ENCODE peak calls at places on chromosomes 7 and 10, in ten cellular contexts. J, F, C, Y, S, Q, X, P, M and I are unnamed samples.

GRCh38 chr10:26593896-26594295 is 103.6 kb upstream of the PDSS1 start:
- DNase-seq in F (no peak), Q (no peak), J (peak), C (no peak), X (no peak), P (no peak), S (no peak), Y (no peak), M (no peak), I (no peak)

GRCh38 chr10:112383325-112383724 is 9.4 kb downstream of the ACSL5 start:
- DNase-seq in Q (peak), J (no peak), S (no peak), X (peak), M (no peak), F (peak), P (peak), C (peak), Y (no peak), I (peak)

GRCh38 chr10:68560201-68560915 is at the start of gene TET1:
- DNase-seq in C (peak), S (peak), J (peak), X (peak), Y (peak), P (peak), M (no peak), Q (peak), F (peak), I (no peak)

GRCh38 chr10:69650589-69651261 is 20.7 kb downstream of the FAM241B start:
- DNase-seq in J (no peak), X (no peak), M (no peak), C (no peak), Q (no peak), P (no peak), Y (no peak), S (no peak), F (no peak), I (no peak)

GRCh38 chr7:104264281-104264680 is 56.5 kb upstream of the ORC5 start:
- DNase-seq in F (peak), X (peak), S (no peak), Y (no peak), P (no peak), M (no peak), J (no peak), C (peak), Q (no peak), I (no peak)

GRCh38 chr10:123642697-123643096 is 23.5 kb upstream of the GPR26 start:
- DNase-seq in X (no peak), C (no peak), F (no peak), P (no peak), S (no peak), Y (no peak), Q (no peak), J (no peak), M (no peak), I (no peak)

GRCh38 chr10:122462533-122463465 is 1.4 kb downstream of the HTRA1 start:
- DNase-seq in S (peak), X (peak), C (peak), Y (no peak), P (peak), F (peak), M (no peak), Q (peak), J (no peak), I (no peak)

GRCh38 chr10:18079665-18080295 is 60.4 kb upstream of the CACNB2 start:
- DNase-seq in P (peak), Q (no peak), X (peak), J (no peak), Y (no peak), S (no peak), C (no peak), M (no peak), F (peak), I (no peak)

GRCh38 chr10:64458341-64458740 is 937.1 kb downstream of the REEP3 start:
- DNase-seq in X (no peak), Q (no peak), Y (no peak), F (no peak), C (no peak), P (no peak), S (no peak), M (no peak), J (no peak), I (no peak)

GRCh38 chr10:4982764-4983226 is 19.6 kb downstream of the AKR1C1 start:
- DNase-seq in P (no peak), M (peak), Q (no peak), S (no peak), C (peak), F (peak), X (peak), J (no peak), Y (no peak), I (no peak)

GRCh38 chr7:155069992-155070827 is at the start of gene HTR5A:
- DNase-seq in Q (peak), P (peak), M (no peak), F (peak), S (peak), J (peak), Y (peak), X (peak), C (peak), I (peak)

GRCh38 chr7:45123913-45124312 is 12.4 kb upstream of the TBRG4 start:
- DNase-seq in F (no peak), X (no peak), J (peak), P (no peak), C (no peak), S (no peak), M (no peak), Y (no peak), Q (no peak), I (no peak)

GRCh38 chr10:124592736-124593430 is 131.3 kb downstream of the LHPP start:
- DNase-seq in F (no peak), P (no peak), Q (no peak), S (no peak), X (no peak), M (no peak), J (no peak), Y (no peak), C (no peak), I (peak)

GRCh38 chr10:22622242-22622806 is 92.1 kb downstream of the PIP4K2A start:
- DNase-seq in M (no peak), S (no peak), C (no peak), Y (no peak), Q (no peak), P (no peak), X (no peak), J (no peak), F (no peak), I (no peak)
- TF ChIP-seq CTCF in M (no peak), S (no peak), C (no peak), Y (no peak), Q (no peak), P (no peak), X (no peak), J (no peak), F (no peak), I (no peak)

DNA sequence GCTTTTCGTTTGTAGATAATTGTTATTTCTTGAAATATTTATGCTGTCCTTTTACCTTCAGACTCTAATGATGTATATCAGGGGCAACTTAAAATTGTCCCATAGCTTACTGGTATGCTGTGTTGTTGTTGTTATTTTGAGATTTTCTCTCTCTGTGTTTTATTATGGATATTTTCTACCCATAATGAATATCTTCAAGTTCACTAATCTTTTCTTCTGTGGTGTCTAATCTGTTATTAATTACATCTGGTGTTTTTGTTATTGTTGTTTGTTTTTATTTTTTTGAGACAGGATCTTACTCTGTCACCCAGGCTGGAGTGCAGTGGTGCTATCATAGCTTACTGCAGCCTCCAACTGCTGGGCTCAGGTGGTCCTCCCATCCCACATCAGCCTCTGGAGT is 102.1 kb downstream of the ANKRD61 start:
- DNase-seq in M (no peak), P (no peak), Q (no peak), Y (no peak), C (no peak), F (no peak), J (no peak), X (no peak), S (no peak), I (no peak)
- TF ChIP-seq CTCF in M (no peak), P (no peak), Q (no peak), Y (no peak), C (no peak), F (no peak), J (no peak), X (no peak), S (no peak), I (no peak)

GRCh38 chr10:75651452-75651851 is 220.0 kb downstream of the LRMDA start:
- DNase-seq in P (no peak), F (no peak), J (peak), M (no peak), C (no peak), Q (no peak), S (no peak), Y (no peak), X (peak), I (peak)
- TF ChIP-seq CTCF in P (no peak), F (no peak), J (no peak), M (no peak), C (no peak), Q (no peak), S (peak), Y (no peak), X (peak), I (no peak)

GRCh38 chr7:148919859-148920258 is 35.8 kb upstream of the EZH2 start:
- DNase-seq in M (no peak), C (no peak), F (no peak), J (no peak), X (no peak), P (no peak), Q (no peak), Y (no peak), S (no peak), I (no peak)

GRCh38 chr7:148921806-148922205 is 37.7 kb upstream of the EZH2 start:
- DNase-seq in Q (no peak), P (no peak), S (no peak), M (no peak), F (no peak), X (no peak), C (no peak), Y (no peak), J (no peak), I (peak)

GRCh38 chr7:148924011-148924410 is 39.9 kb upstream of the EZH2 start:
- DNase-seq in X (no peak), S (no peak), M (no peak), J (no peak), C (no peak), F (no peak), Q (no peak), P (peak), Y (no peak), I (no peak)

GRCh38 chr7:148918058-148918596 is 34.0 kb upstream of the EZH2 start:
- DNase-seq in P (no peak), F (no peak), Y (no peak), X (no peak), M (no peak), Q (no peak), C (no peak), S (no peak), J (no peak), I (no peak)

DNA sequence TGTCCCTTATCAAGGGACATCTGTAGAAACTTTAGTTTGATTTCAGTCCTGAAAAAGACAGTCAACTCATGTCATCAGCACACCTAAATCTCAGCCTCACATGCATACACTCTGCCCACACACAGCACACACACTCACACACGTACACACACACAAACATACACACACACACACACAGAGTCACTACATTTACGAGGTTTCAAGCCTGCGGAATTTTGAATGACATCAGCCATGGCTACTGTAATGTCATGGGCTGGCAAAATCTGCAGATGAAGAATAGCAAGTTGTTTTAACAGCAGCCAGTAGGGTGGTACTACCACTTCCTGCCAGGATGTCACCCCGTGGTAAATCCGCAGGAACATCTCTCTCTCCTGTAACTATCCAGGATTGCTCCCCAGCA is 37.1 kb upstream of the EZH2 start:
- DNase-seq in P (no peak), Q (no peak), C (no peak), S (no peak), J (no peak), M (no peak), F (no peak), X (no peak), Y (no peak), I (no peak)
- TF ChIP-seq CTCF in P (no peak), Q (no peak), C (no peak), S (no peak), J (no peak), M (no peak), F (no peak), X (no peak), Y (no peak), I (no peak)

GRCh38 chr10:76139431-76139830 is 708.0 kb downstream of the LRMDA start:
- DNase-seq in P (no peak), Q (no peak), S (no peak), J (no peak), C (no peak), Y (no peak), X (no peak), M (no peak), F (no peak), I (no peak)

GRCh38 chr10:76136876-76137420 is 705.5 kb downstream of the LRMDA start:
- DNase-seq in J (no peak), F (no peak), P (no peak), X (no peak), M (no peak), Y (no peak), Q (no peak), C (no peak), S (no peak), I (no peak)

DNA sequence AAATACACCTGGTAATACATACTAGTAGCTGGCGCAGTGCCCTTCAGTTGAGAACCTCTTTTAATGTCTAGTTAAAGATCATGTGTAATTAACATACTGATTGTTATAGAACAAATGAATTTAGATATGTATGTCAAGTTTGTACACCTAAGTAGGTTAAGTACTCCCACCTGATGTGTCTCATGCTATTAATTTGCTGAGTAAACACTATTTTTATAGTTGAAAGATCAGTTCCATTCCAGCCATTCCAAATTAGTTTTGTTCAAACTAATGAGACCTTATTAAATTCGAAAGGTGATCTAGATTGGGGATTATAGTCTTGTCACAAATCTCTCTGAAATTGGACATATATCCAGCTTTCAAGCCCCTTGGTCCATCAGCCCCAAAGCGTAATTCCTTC is 710.0 kb downstream of the LRMDA start:
- DNase-seq in Q (no peak), Y (no peak), S (no peak), X (no peak), M (no peak), P (no peak), C (no peak), J (no peak), F (no peak), I (no peak)
- TF ChIP-seq CTCF in Q (no peak), Y (no peak), S (no peak), X (no peak), M (no peak), P (no peak), C (no peak), J (no peak), F (no peak), I (no peak)

DNA sequence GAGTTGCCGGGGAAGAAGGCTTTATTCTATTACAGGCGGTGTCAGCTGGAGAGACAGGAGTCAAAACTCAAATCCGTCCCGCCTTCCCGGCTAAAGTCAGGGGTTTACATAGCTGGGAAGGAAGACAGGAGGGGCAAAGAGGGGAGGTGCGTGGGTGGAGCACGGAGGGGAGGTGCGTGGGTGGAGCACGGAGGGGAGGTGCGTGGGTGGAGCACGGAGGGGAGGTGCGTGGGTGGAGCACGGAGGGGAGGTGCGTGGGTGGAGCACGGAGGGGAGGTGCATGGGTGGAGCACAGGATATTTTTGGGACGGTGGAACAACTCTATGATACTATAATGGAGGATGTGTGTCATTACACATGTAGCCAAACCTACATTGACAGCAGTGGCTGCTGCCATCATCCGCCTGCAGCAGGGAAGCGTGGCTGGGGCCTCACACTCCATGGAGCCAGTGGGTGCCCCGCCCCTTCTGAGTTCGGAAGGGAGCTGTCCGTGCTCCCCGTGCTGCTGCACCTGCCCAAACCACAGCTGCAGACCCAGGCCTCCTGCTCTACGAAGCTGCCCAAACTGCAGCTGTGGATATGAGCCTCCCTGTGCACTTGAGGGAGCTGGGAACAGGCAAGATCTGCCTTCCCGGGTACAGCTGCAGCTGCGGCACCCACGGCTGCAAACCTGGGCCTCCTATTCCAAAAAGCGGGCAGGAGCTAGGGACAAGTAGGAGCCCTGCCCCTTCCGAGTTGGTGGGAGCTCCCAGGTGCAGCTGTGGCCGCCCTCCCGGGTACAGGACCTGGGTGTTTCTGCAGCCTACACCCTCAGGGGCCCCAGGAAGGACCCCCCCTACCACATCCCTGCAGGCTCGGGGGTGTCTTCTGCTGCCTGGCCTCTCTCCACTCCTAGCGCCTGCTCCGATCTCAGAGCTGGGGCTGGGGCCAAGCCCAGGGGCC is 119.4 kb downstream of the DYNC2I1 start:
- DNase-seq in P (peak), X (peak), C (no peak), S (no peak), Y (no peak), M (no peak), F (no peak), Q (no peak), J (peak), I (peak)
- TF ChIP-seq CTCF in P (no peak), X (no peak), C (no peak), S (no peak), Y (no peak), M (no peak), F (no peak), Q (no peak), J (no peak), I (no peak)